ENCODE peak calls at places on chromosomes 13 and 19, in six cellular contexts. One of them, this sample, is unnamed.

GRCh38 chr13:107117327-107118012 is 549.5 kb upstream of the ARGLU1 start:
- DNase-seq in AG08395: peak
- DNase-seq in HAP-1: no peak
- DNase-seq in HT1080: peak
- DNase-seq in ureter: no peak
- DNase-seq in stimulated activated CD4-positive, alpha-beta T cell treated with anti-CD3 and anti-CD28 coated beads, Interleukin-4, amount 100 ng/mL, for 48 hours: no peak
- DNase-seq in this sample: no peak

GRCh38 chr19:44807162-44807561 is 1.7 kb upstream of the BCAM start:
- DNase-seq in AG08395: no peak
- DNase-seq in HAP-1: no peak
- DNase-seq in HT1080: peak
- DNase-seq in ureter: no peak
- DNase-seq in stimulated activated CD4-positive, alpha-beta T cell treated with anti-CD3 and anti-CD28 coated beads, Interleukin-4, amount 100 ng/mL, for 48 hours: no peak
- DNase-seq in this sample: no peak

GRCh38 chr13:73922728-73923393 is 211.3 kb downstream of the KLF12 start:
- DNase-seq in AG08395: peak
- DNase-seq in HAP-1: no peak
- DNase-seq in HT1080: peak
- DNase-seq in ureter: no peak
- DNase-seq in stimulated activated CD4-positive, alpha-beta T cell treated with anti-CD3 and anti-CD28 coated beads, Interleukin-4, amount 100 ng/mL, for 48 hours: no peak
- DNase-seq in this sample: no peak

GRCh38 chr13:48236528-48237353 is 3.7 kb downstream of the ITM2B start:
- DNase-seq in AG08395: no peak
- DNase-seq in HAP-1: no peak
- DNase-seq in HT1080: no peak
- DNase-seq in ureter: no peak
- DNase-seq in stimulated activated CD4-positive, alpha-beta T cell treated with anti-CD3 and anti-CD28 coated beads, Interleukin-4, amount 100 ng/mL, for 48 hours: no peak
- DNase-seq in this sample: no peak

GRCh38 chr19:9498183-9498902 is at the start of gene ZNF560:
- DNase-seq in AG08395: peak
- DNase-seq in HAP-1: no peak
- DNase-seq in HT1080: peak
- DNase-seq in ureter: no peak
- DNase-seq in stimulated activated CD4-positive, alpha-beta T cell treated with anti-CD3 and anti-CD28 coated beads, Interleukin-4, amount 100 ng/mL, for 48 hours: peak
- DNase-seq in this sample: no peak

GRCh38 chr13:110208116-110208515 is 98.8 kb downstream of the COL4A1 start:
- DNase-seq in AG08395: no peak
- DNase-seq in HAP-1: no peak
- DNase-seq in HT1080: no peak
- DNase-seq in ureter: no peak
- DNase-seq in stimulated activated CD4-positive, alpha-beta T cell treated with anti-CD3 and anti-CD28 coated beads, Interleukin-4, amount 100 ng/mL, for 48 hours: no peak
- DNase-seq in this sample: no peak

GRCh38 chr13:28344163-28344562 is 150.8 kb downstream of the FLT1 start:
- DNase-seq in AG08395: no peak
- DNase-seq in HAP-1: no peak
- DNase-seq in HT1080: no peak
- DNase-seq in ureter: no peak
- DNase-seq in stimulated activated CD4-positive, alpha-beta T cell treated with anti-CD3 and anti-CD28 coated beads, Interleukin-4, amount 100 ng/mL, for 48 hours: no peak
- DNase-seq in this sample: no peak

GRCh38 chr19:4369109-4369887 is 25.9 kb downstream of the MPND start:
- DNase-seq in AG08395: peak
- DNase-seq in HAP-1: no peak
- DNase-seq in HT1080: no peak
- DNase-seq in ureter: peak
- DNase-seq in stimulated activated CD4-positive, alpha-beta T cell treated with anti-CD3 and anti-CD28 coated beads, Interleukin-4, amount 100 ng/mL, for 48 hours: peak
- DNase-seq in this sample: no peak